ENCODE peak calls at places on chromosomes 11 and 22, in six cellular contexts. F is NCI-H510A, R is brain pericyte, Z is HEK293T, H is omental fat pad, C is right cardiac atrium. V is an unnamed sample.

GRCh38 chr11:60868682-60869450 is 1.5 kb downstream of the ZP1 start:
- DNase-seq in C (no peak), R (no peak), F (no peak), H (no peak), Z (no peak), V (no peak)

GRCh38 chr11:61477734-61478148 is 30.8 kb upstream of the LRRC10B start:
- DNase-seq in F (no peak), Z (peak; percentile 77), C (peak; percentile 83), H (peak; percentile 52), R (no peak), V (no peak)

GRCh38 chr22:40107756-40108437 is 69.8 kb upstream of the TNRC6B start:
- DNase-seq in R (no peak), F (no peak), H (no peak), C (peak; percentile 51), Z (no peak), V (no peak)

GRCh38 chr11:119721129-119722120 is 7.6 kb downstream of the NECTIN1 start:
- DNase-seq in R (no peak), F (no peak), H (no peak), Z (peak; percentile 75), C (no peak), V (no peak)

GRCh38 chr11:44564653-44565007 is 833 bp upstream of the CD82 start:
- DNase-seq in H (peak; percentile 58), Z (no peak), R (no peak), F (peak; percentile 20), C (peak; percentile 92), V (no peak)

GRCh38 chr11:1298695-1299492 is 10.5 kb downstream of the TOLLIP start:
- DNase-seq in Z (no peak), F (peak; percentile 71), C (peak; percentile 93), R (no peak), H (peak; percentile 78), V (no peak)

GRCh38 chr11:100556781-100557180 is 130.3 kb upstream of the ARHGAP42 start:
- DNase-seq in H (no peak), R (no peak), C (no peak), F (no peak), Z (no peak), V (no peak)

GRCh38 chr11:130522284-130522961 is 74.0 kb downstream of the ADAMTS15 start:
- DNase-seq in C (peak; percentile 98), R (peak; percentile 86), H (peak; percentile 82), Z (peak; percentile 44), F (no peak), V (no peak)